ENCODE peak calls at places on chromosomes 6 and 20, in four cellular contexts. One of them, this sample, is unnamed.

GRCh38 chr6:87054143-87054833 is 40.6 kb downstream of the CGA start:
- DNase-seq in uterus: no peak
- DNase-seq in testis: no peak
- DNase-seq in spleen: no peak
- DNase-seq in this sample: no peak

GRCh38 chr6:160348209-160348551 is at the start of gene SLC22A3:
- DNase-seq in uterus: peak
- DNase-seq in testis: peak
- DNase-seq in spleen: no peak
- DNase-seq in this sample: peak

GRCh38 chr20:22274330-22274729 is 310.0 kb downstream of the FOXA2 start:
- DNase-seq in uterus: no peak
- DNase-seq in testis: no peak
- DNase-seq in spleen: no peak
- DNase-seq in this sample: no peak

GRCh38 chr6:2651536-2651935 is 99.2 kb downstream of the MYLK4 start:
- DNase-seq in uterus: no peak
- DNase-seq in testis: no peak
- DNase-seq in spleen: no peak
- DNase-seq in this sample: no peak

GRCh38 chr6:137799950-137800568 is 67.0 kb upstream of the TNFAIP3 start:
- DNase-seq in uterus: no peak
- DNase-seq in testis: peak
- DNase-seq in spleen: no peak
- DNase-seq in this sample: peak

GRCh38 chr6:46741910-46742309 is 4.8 kb upstream of the ANKRD66 start:
- DNase-seq in uterus: no peak
- DNase-seq in testis: no peak
- DNase-seq in spleen: no peak
- DNase-seq in this sample: no peak

GRCh38 chr6:71621918-71622519 is 264.3 kb upstream of the RIMS1 start:
- DNase-seq in uterus: no peak
- DNase-seq in testis: no peak
- DNase-seq in spleen: no peak
- DNase-seq in this sample: no peak

GRCh38 chr6:52925919-52926792 is 16.7 kb upstream of the GSTA3 start:
- DNase-seq in uterus: no peak
- DNase-seq in testis: no peak
- DNase-seq in spleen: no peak
- DNase-seq in this sample: no peak

GRCh38 chr6:112237644-112238043 is 16.7 kb downstream of the LAMA4 start:
- DNase-seq in uterus: peak
- DNase-seq in testis: peak
- DNase-seq in spleen: no peak
- DNase-seq in this sample: peak

GRCh38 chr20:5829241-5829809 is 79.1 kb downstream of the SHLD1 start:
- DNase-seq in uterus: no peak
- DNase-seq in testis: no peak
- DNase-seq in spleen: no peak
- DNase-seq in this sample: no peak

GRCh38 chr20:31808481-31808880 is 10.7 kb upstream of the MYLK2 start:
- DNase-seq in uterus: no peak
- DNase-seq in testis: no peak
- DNase-seq in spleen: no peak
- DNase-seq in this sample: no peak

GRCh38 chr6:722077-722524 is 29.2 kb upstream of the EXOC2 start:
- DNase-seq in uterus: peak
- DNase-seq in testis: peak
- DNase-seq in spleen: peak
- DNase-seq in this sample: peak

GRCh38 chr20:358891-359555 is 12.1 kb downstream of the NRSN2 start:
- DNase-seq in uterus: no peak
- DNase-seq in testis: no peak
- DNase-seq in spleen: no peak
- DNase-seq in this sample: peak

GRCh38 chr20:6705920-6706500 is 61.5 kb upstream of the BMP2 start:
- DNase-seq in uterus: no peak
- DNase-seq in testis: no peak
- DNase-seq in spleen: no peak
- DNase-seq in this sample: no peak

GRCh38 chr20:23111944-23112342 is 25.8 kb upstream of the CD93 start:
- DNase-seq in uterus: no peak
- DNase-seq in testis: no peak
- DNase-seq in spleen: peak
- DNase-seq in this sample: no peak

GRCh38 chr6:36735110-36735971 is 37.7 kb downstream of the RAB44 start:
- DNase-seq in uterus: peak
- DNase-seq in testis: peak
- DNase-seq in spleen: peak
- DNase-seq in this sample: peak

GRCh38 chr20:56516631-56517030 is 7.9 kb upstream of the FAM209A start:
- DNase-seq in uterus: no peak
- DNase-seq in testis: no peak
- DNase-seq in spleen: peak
- DNase-seq in this sample: no peak

GRCh38 chr6:18308070-18308735 is 43.9 kb upstream of the DEK start:
- DNase-seq in uterus: no peak
- DNase-seq in testis: no peak
- DNase-seq in spleen: no peak
- DNase-seq in this sample: no peak

GRCh38 chr20:46937140-46937523 is 42.5 kb downstream of the EYA2 start:
- DNase-seq in uterus: no peak
- DNase-seq in testis: no peak
- DNase-seq in spleen: no peak
- DNase-seq in this sample: no peak

DNA sequence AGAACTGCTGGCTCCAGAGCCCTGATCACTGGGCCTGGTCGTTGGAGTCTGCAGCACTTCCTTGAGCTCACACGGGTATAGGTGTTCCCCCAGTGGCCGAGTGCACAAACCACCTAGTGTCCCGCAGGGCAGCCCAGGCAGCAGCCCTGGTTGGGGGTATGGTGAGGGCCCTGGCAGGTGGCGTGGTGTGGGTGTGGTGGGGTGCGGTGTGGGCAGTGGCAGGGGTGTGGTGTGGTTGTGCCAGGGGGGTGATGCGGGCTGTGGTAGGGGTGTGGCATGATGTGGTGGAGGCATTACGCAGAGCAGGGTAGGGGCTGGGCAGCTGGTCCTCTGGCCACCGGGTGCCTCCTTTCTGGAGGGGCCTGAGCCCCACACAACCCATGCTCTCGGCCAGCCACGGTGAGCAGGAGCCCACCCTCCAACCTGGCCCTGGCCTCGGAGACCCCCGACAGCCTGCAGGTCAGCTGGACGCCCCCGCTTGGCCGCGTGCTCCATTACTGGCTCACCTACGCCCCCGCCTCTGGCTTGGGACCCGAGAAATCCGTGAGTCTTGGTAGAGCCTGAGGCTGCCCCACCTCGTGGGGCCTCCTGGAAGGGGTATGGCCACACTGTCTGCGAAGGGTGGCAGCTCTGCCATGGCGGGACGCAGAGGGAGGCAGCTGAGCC is 20.5 kb downstream of the COL20A1 start:
- DNase-seq in uterus: no peak
- DNase-seq in testis: no peak
- DNase-seq in spleen: peak
- DNase-seq in this sample: no peak
- TF ChIP-seq CTCF in uterus: no peak
- TF ChIP-seq CTCF in testis: no peak
- TF ChIP-seq CTCF in spleen: no peak
- TF ChIP-seq CTCF in this sample: no peak

DNA sequence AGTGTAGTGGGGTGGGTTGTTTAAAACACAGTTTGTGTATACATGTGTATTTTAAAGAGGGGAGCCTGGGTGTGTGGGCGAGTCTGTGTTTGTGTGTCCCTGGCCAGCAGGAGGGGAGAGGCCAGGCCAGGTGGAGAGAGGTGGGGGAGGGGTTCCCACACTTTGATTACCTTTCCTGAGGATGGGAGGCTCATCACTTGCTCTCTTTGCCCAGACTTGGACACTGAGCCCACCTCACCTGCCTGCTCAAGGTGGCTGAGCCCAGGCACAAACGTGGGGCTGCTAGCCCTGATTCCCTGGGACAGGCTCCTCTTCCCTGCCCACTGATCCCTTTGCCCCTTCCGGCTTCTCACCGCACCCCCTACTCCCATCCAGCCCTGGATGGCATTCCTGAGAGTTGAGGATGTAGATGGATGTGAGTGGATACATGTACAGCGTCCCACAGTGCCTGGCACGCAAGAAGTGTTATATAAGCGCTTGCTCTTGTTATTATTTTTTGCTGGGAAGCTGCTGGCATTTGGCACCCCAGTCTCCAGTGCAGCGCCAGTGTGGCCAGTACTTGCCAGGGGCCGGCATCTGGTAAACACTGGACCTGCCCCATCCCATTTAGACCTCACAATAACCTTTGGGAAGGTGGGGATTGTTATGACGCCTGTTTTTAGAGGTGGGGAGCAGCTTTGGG is 2.7 kb downstream of the CEBPB start:
- DNase-seq in uterus: no peak
- DNase-seq in testis: no peak
- DNase-seq in spleen: no peak
- DNase-seq in this sample: peak
- TF ChIP-seq POLR2A in uterus: no peak
- TF ChIP-seq POLR2A in testis: no peak
- TF ChIP-seq POLR2A in spleen: no peak
- TF ChIP-seq POLR2A in this sample: peak

GRCh38 chr20:43187476-43188233 is 2.1 kb downstream of the PTPRT start:
- DNase-seq in uterus: peak
- DNase-seq in testis: peak
- DNase-seq in spleen: peak
- DNase-seq in this sample: peak
- H3K4me3 ChIP-seq in uterus: no peak
- H3K4me3 ChIP-seq in testis: no peak
- H3K4me3 ChIP-seq in spleen: no peak
- H3K4me3 ChIP-seq in this sample: no peak

DNA sequence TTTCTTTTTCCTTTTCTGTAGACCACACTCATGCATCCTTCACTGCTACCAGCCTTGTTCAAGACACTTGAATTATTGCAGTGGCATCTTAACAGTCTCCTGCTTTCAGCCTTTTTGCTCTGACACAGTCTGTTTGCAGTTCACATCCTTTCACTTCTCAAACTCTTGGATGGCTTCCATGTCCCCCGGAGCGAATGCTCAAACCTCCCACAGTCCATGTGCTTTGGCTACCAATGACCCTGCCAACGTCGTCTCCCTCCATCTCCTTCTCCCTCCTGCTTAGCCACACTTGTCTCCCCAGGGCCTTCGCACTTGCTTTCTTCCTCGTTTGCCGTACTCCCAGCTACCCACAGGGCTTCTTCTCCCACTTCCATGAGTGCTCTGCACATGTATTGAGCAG is 270.0 kb upstream of the ZFP64 start:
- DNase-seq in uterus: no peak
- DNase-seq in testis: no peak
- DNase-seq in spleen: no peak
- DNase-seq in this sample: no peak
- TF ChIP-seq CTCF in uterus: no peak
- TF ChIP-seq CTCF in testis: no peak
- TF ChIP-seq CTCF in spleen: no peak
- TF ChIP-seq CTCF in this sample: no peak

DNA sequence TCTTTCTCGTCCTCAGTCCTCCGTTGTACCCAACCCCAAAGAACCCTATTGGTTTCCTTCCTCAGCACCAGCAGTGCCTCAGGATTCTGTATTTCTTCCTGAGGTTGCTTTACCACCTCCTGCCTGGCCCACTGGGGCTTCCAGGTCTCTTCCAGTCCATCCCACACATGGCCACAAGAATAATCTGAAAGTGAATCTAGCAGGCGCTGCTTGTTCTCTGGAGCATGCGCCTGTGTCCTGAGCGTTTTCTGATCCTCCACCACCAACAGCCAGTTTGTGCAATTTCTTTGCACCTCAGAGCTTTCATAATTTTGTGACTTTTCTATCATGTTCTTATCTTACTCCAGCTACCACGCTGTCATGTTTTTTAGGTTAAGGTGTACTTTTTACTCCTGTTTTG is 11.6 kb upstream of the HSP90AB1 start:
- DNase-seq in uterus: no peak
- DNase-seq in testis: no peak
- DNase-seq in spleen: peak
- DNase-seq in this sample: no peak
- TF ChIP-seq POLR2A in uterus: no peak
- TF ChIP-seq POLR2A in testis: no peak
- TF ChIP-seq POLR2A in spleen: no peak
- TF ChIP-seq POLR2A in this sample: no peak

GRCh38 chr6:31878222-31878621 is 575 bp downstream of the SLC44A4 start:
- DNase-seq in uterus: no peak
- DNase-seq in testis: no peak
- DNase-seq in spleen: no peak
- DNase-seq in this sample: no peak
- H3K4me3 ChIP-seq in uterus: no peak
- H3K4me3 ChIP-seq in testis: no peak
- H3K4me3 ChIP-seq in spleen: no peak
- H3K4me3 ChIP-seq in this sample: no peak

GRCh38 chr20:51562334-51563140 is 20.0 kb upstream of the NFATC2 start:
- DNase-seq in uterus: peak
- DNase-seq in testis: peak
- DNase-seq in spleen: peak
- DNase-seq in this sample: peak
- TF ChIP-seq CTCF in uterus: no peak
- TF ChIP-seq CTCF in testis: no peak
- TF ChIP-seq CTCF in spleen: peak
- TF ChIP-seq CTCF in this sample: peak